ENCODE peak calls at places on chromosomes 2 and 18, in seven cellular contexts. N is CD4-positive, alpha-beta memory T cell; K is tibial artery; B is IMR-90; F is CD8-positive, alpha-beta memory T cell; J is suprapubic skin; V is psoas muscle. S is an unnamed sample. For H3K4me1, the result is how much of the 10 kb centered on the place peaks cover.

GRCh38 chr2:195390686-195391085 is 266.3 kb upstream of the SLC39A10 start:
- DNase-seq in N (no peak), K (no peak), B (no peak), F (no peak), J (no peak), V (no peak), S (no peak)

GRCh38 chr18:59660398-59660797 is 36.8 kb downstream of the CCBE1 start:
- DNase-seq in N (no peak), K (no peak), B (no peak), F (no peak), J (no peak), V (no peak), S (no peak)

GRCh38 chr2:67808112-67808511 is 254.7 kb downstream of the C1D start:
- DNase-seq in N (no peak), K (no peak), B (no peak), F (no peak), J (no peak), V (no peak), S (no peak)

GRCh38 chr18:44325903-44326650 is 354.6 kb upstream of the SETBP1 start:
- DNase-seq in N (no peak), K (no peak), B (peak), F (no peak), J (no peak), V (peak), S (peak)

GRCh38 chr18:9826666-9827065 is 59.1 kb upstream of the TXNDC2 start:
- DNase-seq in N (no peak), K (no peak), B (no peak), F (no peak), J (no peak), V (no peak), S (no peak)

GRCh38 chr2:113211226-113212105 is 37.7 kb downstream of the PSD4 start:
- DNase-seq in N (no peak), K (peak), B (peak), F (no peak), J (no peak), V (peak), S (peak)

GRCh38 chr2:135817946-135818345 is 19.0 kb downstream of the LCT start:
- DNase-seq in N (no peak), K (no peak), B (no peak), F (no peak), J (no peak), V (no peak), S (no peak)

GRCh38 chr2:217905395-217905794 is 97.4 kb downstream of the TNS1 start:
- DNase-seq in N (no peak), K (peak), B (no peak), F (no peak), J (peak), V (no peak), S (peak)

GRCh38 chr2:430280-431040 is 142.6 kb upstream of the ALKAL2 start:
- DNase-seq in N (no peak), K (no peak), B (no peak), F (no peak), J (peak), V (no peak), S (no peak)

GRCh38 chr2:30359644-30360167 is 87.3 kb upstream of the LCLAT1 start:
- DNase-seq in N (no peak), K (peak), B (peak), F (no peak), J (no peak), V (peak), S (peak)

GRCh38 chr2:9708683-9709538 is 78.1 kb upstream of the YWHAQ start:
- DNase-seq in N (no peak), K (no peak), B (no peak), F (no peak), J (no peak), V (no peak), S (no peak)

DNA sequence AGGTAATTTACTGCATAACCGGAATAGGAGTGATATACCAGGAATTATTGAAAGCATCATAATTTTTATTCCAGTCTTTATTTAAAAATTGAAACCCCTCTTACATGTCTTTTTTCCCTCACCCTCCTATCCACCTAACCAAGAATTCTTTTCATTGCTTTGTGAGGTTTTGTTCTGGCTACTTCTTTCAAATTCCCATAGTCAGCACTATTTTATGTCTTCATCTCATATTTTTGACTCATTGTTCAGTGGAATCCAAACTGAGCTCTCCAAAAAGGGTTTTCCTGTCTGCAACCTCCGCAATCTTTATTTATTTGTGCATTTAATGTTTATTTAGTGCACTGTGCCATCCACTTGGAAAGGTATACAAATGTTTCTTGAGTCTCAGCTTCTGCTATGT is 128.5 kb downstream of the DOK6 start:
- DNase-seq in N (no peak), K (no peak), B (no peak), F (no peak), J (no peak), V (no peak), S (no peak)
- H3K4me3 ChIP-seq in N (no peak), K (no peak), B (no peak), F (no peak), J (no peak), V (no peak), S (no peak)

GRCh38 chr2:2877427-2877826 is 500.2 kb downstream of the EIPR1 start:
- DNase-seq in N (no peak), K (no peak), B (no peak), F (no peak), J (no peak), V (no peak), S (no peak)
- H3K27ac ChIP-seq in N (no peak), K (no peak), B (no peak), F (no peak), J (no peak), V (no peak), S (no peak)

GRCh38 chr2:27551514-27551913 is 31.3 kb upstream of the ZNF512 start:
- DNase-seq in N (no peak), K (no peak), B (no peak), F (no peak), J (no peak), V (no peak), S (no peak)

GRCh38 chr2:27552941-27553340 is 29.9 kb upstream of the ZNF512 start:
- DNase-seq in N (no peak), K (no peak), B (no peak), F (no peak), J (no peak), V (no peak), S (no peak)

GRCh38 chr2:27544143-27544821 is 38.6 kb upstream of the ZNF512 start:
- DNase-seq in N (no peak), K (no peak), B (no peak), F (no peak), J (no peak), V (peak), S (no peak)

GRCh38 chr2:27545348-27546141 is 37.3 kb upstream of the ZNF512 start:
- DNase-seq in N (no peak), K (no peak), B (peak), F (no peak), J (no peak), V (no peak), S (no peak)

GRCh38 chr2:27549303-27549702 is 33.5 kb upstream of the ZNF512 start:
- DNase-seq in N (no peak), K (no peak), B (no peak), F (no peak), J (no peak), V (no peak), S (no peak)
- H3K4me1 ChIP-seq in N (under half), K (under half), B (under half), F (under half), J (under half), V (under half), S (under half)

GRCh38 chr2:176158855-176159677 is 2.0 kb downstream of the HOXD3 start:
- DNase-seq in N (no peak), K (no peak), B (no peak), F (no peak), J (no peak), V (no peak), S (no peak)

GRCh38 chr2:176156959-176157498 is at the start of gene HOXD3:
- DNase-seq in N (no peak), K (no peak), B (no peak), F (no peak), J (no peak), V (no peak), S (no peak)

GRCh38 chr2:176159678-176160250 is 2.7 kb downstream of the HOXD3 start:
- DNase-seq in N (no peak), K (no peak), B (no peak), F (no peak), J (no peak), V (no peak), S (no peak)

GRCh38 chr2:176157499-176158305 is 595 bp downstream of the HOXD3 start:
- DNase-seq in N (no peak), K (no peak), B (no peak), F (no peak), J (no peak), V (no peak), S (no peak)

DNA sequence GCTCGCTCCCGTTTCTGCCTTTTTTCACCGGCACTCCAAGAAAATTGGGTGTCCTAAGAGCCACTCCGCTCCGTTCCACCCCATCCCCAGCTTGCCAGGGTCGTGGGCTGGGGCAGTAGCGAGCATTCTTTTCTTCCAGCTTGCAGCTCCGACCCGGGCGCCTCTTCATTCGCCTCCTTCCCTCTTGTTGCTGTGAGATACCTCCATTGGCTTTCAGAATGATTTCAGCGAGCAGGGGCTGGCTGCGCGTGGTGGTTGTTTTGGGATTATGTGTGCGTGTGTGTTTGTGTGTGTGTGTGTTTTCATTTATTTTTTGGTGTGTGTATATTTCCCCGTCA is 1.2 kb downstream of the HOXD3 start:
- DNase-seq in N (no peak), K (no peak), B (no peak), F (no peak), J (no peak), V (no peak), S (no peak)
- H3K4me3 ChIP-seq in N (no peak), K (no peak), B (no peak), F (no peak), J (peak), V (no peak), S (peak)

DNA sequence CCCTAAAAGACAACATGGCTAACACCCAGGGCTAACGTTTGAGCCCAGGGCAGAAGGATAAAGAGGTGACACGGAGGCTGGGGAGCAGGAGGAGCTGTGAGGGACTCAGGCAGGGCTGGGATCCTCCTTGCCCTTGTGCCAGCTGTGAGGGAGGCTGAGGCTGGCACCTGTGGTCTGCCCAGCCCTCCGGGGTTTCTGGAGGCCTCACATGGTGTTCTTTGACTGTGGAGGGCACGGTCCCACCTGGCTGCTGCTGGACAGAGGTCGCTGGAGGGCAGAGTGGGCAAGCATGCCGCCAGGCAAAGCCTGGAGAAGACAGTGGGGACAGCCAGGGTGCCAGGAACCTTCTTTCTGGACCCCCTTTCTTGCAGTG is 26.8 kb upstream of the CNNM3 start:
- DNase-seq in N (no peak), K (no peak), B (no peak), F (no peak), J (no peak), V (no peak), S (no peak)
- H3K27ac ChIP-seq in N (no peak), K (peak), B (no peak), F (no peak), J (no peak), V (peak), S (peak)

DNA sequence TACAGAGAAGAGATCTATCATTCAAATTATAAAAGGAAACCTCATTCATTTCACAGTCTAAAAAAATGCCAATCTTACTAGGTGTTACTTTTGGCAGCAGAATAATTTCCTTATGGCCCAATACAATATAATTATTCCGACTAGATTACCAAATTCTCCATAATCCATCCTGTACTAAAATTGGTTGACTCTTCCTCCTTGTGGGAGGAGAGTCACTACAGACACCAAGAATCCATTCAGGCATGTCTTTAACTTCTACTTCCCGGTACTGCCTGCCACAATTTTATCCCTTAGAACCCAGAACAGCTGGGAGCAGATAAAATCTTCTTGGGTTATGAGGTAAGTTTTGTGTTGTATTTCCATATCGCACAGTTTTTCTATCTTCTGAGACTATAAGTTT is 9.9 kb downstream of the FARSB start:
- DNase-seq in N (no peak), K (no peak), B (no peak), F (no peak), J (no peak), V (no peak), S (no peak)
- H3K4me1 ChIP-seq in N (under half), K (under half), B (under half), F (under half), J (under half), V (under half), S (under half)

GRCh38 chr2:176178271-176178806 is 10.1 kb upstream of the HOXD1 start:
- DNase-seq in N (no peak), K (no peak), B (no peak), F (no peak), J (no peak), V (no peak), S (peak)
- H3K4me3 ChIP-seq in N (no peak), K (peak), B (no peak), F (no peak), J (peak), V (peak), S (peak)

GRCh38 chr2:197515798-197516761 is at the start of gene MOB4:
- DNase-seq in N (peak), K (peak), B (peak), F (peak), J (peak), V (peak), S (peak)

GRCh38 chr2:197517150-197517549 is 1.3 kb downstream of the MOB4 start:
- DNase-seq in N (no peak), K (no peak), B (no peak), F (no peak), J (no peak), V (no peak), S (no peak)

GRCh38 chr2:197515277-197515797 is 529 bp upstream of the MOB4 start:
- DNase-seq in N (no peak), K (no peak), B (peak), F (no peak), J (no peak), V (no peak), S (no peak)

DNA sequence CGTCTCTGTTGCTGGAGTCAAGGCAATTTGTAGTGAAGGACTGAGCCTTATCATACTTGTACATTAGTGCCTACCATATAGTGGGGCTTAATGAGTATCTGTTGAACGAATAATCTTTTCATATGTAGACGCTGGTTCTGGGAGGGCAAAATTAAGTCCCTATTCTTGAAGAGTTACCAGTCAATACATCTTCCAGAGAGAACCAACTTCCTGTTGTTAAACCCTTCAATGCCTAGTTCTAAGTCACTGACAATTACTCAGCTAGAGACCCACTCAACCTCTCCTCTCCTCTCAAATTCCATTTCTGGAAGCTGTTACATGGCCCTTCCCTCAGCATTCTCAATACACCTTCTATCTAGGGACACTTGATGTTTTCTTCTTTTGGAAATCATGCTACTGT is 1.1 kb upstream of the MOB4 start:
- DNase-seq in N (no peak), K (no peak), B (no peak), F (no peak), J (no peak), V (no peak), S (no peak)
- H3K27ac ChIP-seq in N (peak), K (peak), B (no peak), F (peak), J (peak), V (peak), S (peak)

GRCh38 chr2:219631406-219631891 is 4.0 kb downstream of the SLC4A3 start:
- DNase-seq in N (no peak), K (peak), B (no peak), F (no peak), J (no peak), V (no peak), S (no peak)

GRCh38 chr2:219631925-219632757 is 4.7 kb downstream of the SLC4A3 start:
- DNase-seq in N (no peak), K (peak), B (no peak), F (no peak), J (peak), V (no peak), S (no peak)

GRCh38 chr2:219634171-219634940 is 6.9 kb downstream of the SLC4A3 start:
- DNase-seq in N (no peak), K (peak), B (no peak), F (no peak), J (peak), V (no peak), S (no peak)

GRCh38 chr2:219633276-219634065 is 6.0 kb downstream of the SLC4A3 start:
- DNase-seq in N (no peak), K (peak), B (no peak), F (no peak), J (peak), V (no peak), S (no peak)

DNA sequence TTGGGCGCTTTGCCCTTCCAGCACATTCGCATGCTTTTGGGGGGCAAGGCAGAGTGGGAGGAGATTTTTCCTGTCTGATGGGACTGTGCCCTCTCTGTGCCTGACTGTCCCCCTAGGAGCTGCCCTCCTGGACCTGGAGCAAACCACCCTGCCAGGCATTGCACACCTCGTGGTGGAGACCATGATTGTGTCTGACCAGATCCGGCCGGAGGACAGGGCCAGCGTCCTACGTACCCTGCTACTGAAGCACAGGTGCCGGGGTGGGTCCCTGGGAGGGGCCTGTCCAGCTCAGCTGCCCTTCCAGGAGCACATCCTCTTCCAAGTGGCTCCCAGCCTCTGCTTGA is 5.3 kb downstream of the SLC4A3 start:
- DNase-seq in N (no peak), K (no peak), B (no peak), F (no peak), J (peak), V (no peak), S (no peak)
- H3K4me1 ChIP-seq in N (under half), K (under half), B (under half), F (under half), J (under half), V (under half), S (under half)